ENCODE peak calls at places on chromosomes 4 and X, in six cellular contexts. One of them, this sample, is unnamed.

GRCh38 chrX:17182317-17182716 is 192.7 kb upstream of the NHS start:
- DNase-seq in iris pigment epithelial cell: no peak
- DNase-seq in SK-N-DZ: no peak
- DNase-seq in activated CD8-positive, alpha-beta memory T cell treated with anti-CD3 and anti-CD28 coated beads, Interleukin-2, amount 50 U/mL, for 48 hours: no peak
- DNase-seq in H7: no peak
- DNase-seq in Kasumi-1: no peak
- DNase-seq in this sample: no peak

GRCh38 chr4:183399166-183399565 is 45.3 kb upstream of the CDKN2AIP start:
- DNase-seq in SK-N-DZ: no peak
- DNase-seq in activated CD8-positive, alpha-beta memory T cell treated with anti-CD3 and anti-CD28 coated beads, Interleukin-2, amount 50 U/mL, for 48 hours: no peak
- DNase-seq in Kasumi-1: peak; percentile 4
- DNase-seq in H7: peak; percentile 64
- DNase-seq in iris pigment epithelial cell: no peak
- DNase-seq in this sample: no peak

GRCh38 chrX:136204571-136204970 is 46.6 kb downstream of the MAP7D3 start:
- DNase-seq in iris pigment epithelial cell: peak; percentile 74
- DNase-seq in Kasumi-1: peak; percentile 1
- DNase-seq in activated CD8-positive, alpha-beta memory T cell treated with anti-CD3 and anti-CD28 coated beads, Interleukin-2, amount 50 U/mL, for 48 hours: no peak
- DNase-seq in SK-N-DZ: no peak
- DNase-seq in H7: no peak
- DNase-seq in this sample: peak; percentile 76

GRCh38 chr4:108001540-108001939 is 11.9 kb downstream of the HADH start:
- DNase-seq in H7: no peak
- DNase-seq in activated CD8-positive, alpha-beta memory T cell treated with anti-CD3 and anti-CD28 coated beads, Interleukin-2, amount 50 U/mL, for 48 hours: no peak
- DNase-seq in iris pigment epithelial cell: peak; percentile 15
- DNase-seq in Kasumi-1: no peak
- DNase-seq in SK-N-DZ: no peak
- DNase-seq in this sample: peak; percentile 47

GRCh38 chrX:66633541-66633940 is 5.3 kb downstream of the EDA2R start:
- DNase-seq in iris pigment epithelial cell: peak; percentile 80
- DNase-seq in SK-N-DZ: no peak
- DNase-seq in Kasumi-1: no peak
- DNase-seq in H7: no peak
- DNase-seq in activated CD8-positive, alpha-beta memory T cell treated with anti-CD3 and anti-CD28 coated beads, Interleukin-2, amount 50 U/mL, for 48 hours: no peak
- DNase-seq in this sample: peak; percentile 73

GRCh38 chrX:28550331-28550872 is 36.8 kb upstream of the IL1RAPL1 start:
- DNase-seq in Kasumi-1: no peak
- DNase-seq in SK-N-DZ: no peak
- DNase-seq in iris pigment epithelial cell: no peak
- DNase-seq in H7: peak; percentile 13
- DNase-seq in activated CD8-positive, alpha-beta memory T cell treated with anti-CD3 and anti-CD28 coated beads, Interleukin-2, amount 50 U/mL, for 48 hours: no peak
- DNase-seq in this sample: no peak

GRCh38 chrX:51568586-51568985 is 50.1 kb downstream of the CENPVL3 start:
- DNase-seq in Kasumi-1: no peak
- DNase-seq in iris pigment epithelial cell: peak; percentile 41
- DNase-seq in SK-N-DZ: no peak
- DNase-seq in H7: no peak
- DNase-seq in activated CD8-positive, alpha-beta memory T cell treated with anti-CD3 and anti-CD28 coated beads, Interleukin-2, amount 50 U/mL, for 48 hours: no peak
- DNase-seq in this sample: peak; percentile 57

GRCh38 chr4:6910340-6910959 is 824 bp downstream of the TBC1D14 start:
- DNase-seq in activated CD8-positive, alpha-beta memory T cell treated with anti-CD3 and anti-CD28 coated beads, Interleukin-2, amount 50 U/mL, for 48 hours: no peak
- DNase-seq in SK-N-DZ: no peak
- DNase-seq in Kasumi-1: peak; percentile 42
- DNase-seq in H7: peak; percentile 82
- DNase-seq in iris pigment epithelial cell: no peak
- DNase-seq in this sample: peak; percentile 36

GRCh38 chrX:11309220-11309619 is 16.0 kb downstream of the AMELX start:
- DNase-seq in activated CD8-positive, alpha-beta memory T cell treated with anti-CD3 and anti-CD28 coated beads, Interleukin-2, amount 50 U/mL, for 48 hours: no peak
- DNase-seq in H7: peak; percentile 15
- DNase-seq in Kasumi-1: no peak
- DNase-seq in iris pigment epithelial cell: peak; percentile 31
- DNase-seq in SK-N-DZ: no peak
- DNase-seq in this sample: peak; percentile 25

GRCh38 chr4:186676531-186677158 is 47.0 kb downstream of the FAT1 start:
- DNase-seq in H7: no peak
- DNase-seq in activated CD8-positive, alpha-beta memory T cell treated with anti-CD3 and anti-CD28 coated beads, Interleukin-2, amount 50 U/mL, for 48 hours: no peak
- DNase-seq in iris pigment epithelial cell: peak; percentile 92
- DNase-seq in SK-N-DZ: no peak
- DNase-seq in Kasumi-1: no peak
- DNase-seq in this sample: peak; percentile 87

GRCh38 chr4:30718021-30718888 is 1.9 kb upstream of the PCDH7 start:
- DNase-seq in SK-N-DZ: peak; percentile 53
- DNase-seq in H7: peak; percentile 78
- DNase-seq in iris pigment epithelial cell: peak; percentile 64
- DNase-seq in activated CD8-positive, alpha-beta memory T cell treated with anti-CD3 and anti-CD28 coated beads, Interleukin-2, amount 50 U/mL, for 48 hours: peak; percentile 56
- DNase-seq in Kasumi-1: no peak
- DNase-seq in this sample: peak; percentile 34

GRCh38 chr4:180538384-180539052 is 1704.7 kb upstream of the TENM3 start:
- DNase-seq in H7: no peak
- DNase-seq in Kasumi-1: no peak
- DNase-seq in iris pigment epithelial cell: no peak
- DNase-seq in SK-N-DZ: peak; percentile 42
- DNase-seq in activated CD8-positive, alpha-beta memory T cell treated with anti-CD3 and anti-CD28 coated beads, Interleukin-2, amount 50 U/mL, for 48 hours: no peak
- DNase-seq in this sample: no peak

GRCh38 chrX:129980540-129981206 is 1.8 kb upstream of the BCORL1 start:
- DNase-seq in SK-N-DZ: peak; percentile 18
- DNase-seq in iris pigment epithelial cell: no peak
- DNase-seq in H7: peak; percentile 95
- DNase-seq in Kasumi-1: no peak
- DNase-seq in activated CD8-positive, alpha-beta memory T cell treated with anti-CD3 and anti-CD28 coated beads, Interleukin-2, amount 50 U/mL, for 48 hours: peak; percentile 57
- DNase-seq in this sample: peak; percentile 35

GRCh38 chrX:113675278-113675677 is 834.6 kb upstream of the AMOT start:
- DNase-seq in iris pigment epithelial cell: no peak
- DNase-seq in SK-N-DZ: no peak
- DNase-seq in H7: no peak
- DNase-seq in Kasumi-1: no peak
- DNase-seq in activated CD8-positive, alpha-beta memory T cell treated with anti-CD3 and anti-CD28 coated beads, Interleukin-2, amount 50 U/mL, for 48 hours: no peak
- DNase-seq in this sample: peak; percentile 63

GRCh38 chrX:108264376-108264775 is 172.8 kb downstream of the ATG4A start:
- DNase-seq in SK-N-DZ: no peak
- DNase-seq in H7: no peak
- DNase-seq in activated CD8-positive, alpha-beta memory T cell treated with anti-CD3 and anti-CD28 coated beads, Interleukin-2, amount 50 U/mL, for 48 hours: no peak
- DNase-seq in iris pigment epithelial cell: no peak
- DNase-seq in Kasumi-1: no peak
- DNase-seq in this sample: no peak

GRCh38 chr4:8044699-8045098 is 105.0 kb upstream of the AFAP1 start:
- DNase-seq in iris pigment epithelial cell: no peak
- DNase-seq in H7: no peak
- DNase-seq in Kasumi-1: no peak
- DNase-seq in SK-N-DZ: peak; percentile 43
- DNase-seq in activated CD8-positive, alpha-beta memory T cell treated with anti-CD3 and anti-CD28 coated beads, Interleukin-2, amount 50 U/mL, for 48 hours: no peak
- DNase-seq in this sample: no peak

GRCh38 chrX:39309018-39309620 is 507.9 kb downstream of the MID1IP1 start:
- DNase-seq in H7: no peak
- DNase-seq in iris pigment epithelial cell: peak; percentile 76
- DNase-seq in activated CD8-positive, alpha-beta memory T cell treated with anti-CD3 and anti-CD28 coated beads, Interleukin-2, amount 50 U/mL, for 48 hours: no peak
- DNase-seq in Kasumi-1: no peak
- DNase-seq in SK-N-DZ: no peak
- DNase-seq in this sample: peak; percentile 31

This sample was measured in GM23248.